ENCODE peak calls at places on chromosomes 5 and 9, in nine cellular contexts. X, O, K, C, U, P, G, I and N are unnamed samples.

GRCh38 chr9:86925686-86926085 is 21.6 kb downstream of the GAS1 start:
- DNase-seq in C (no peak), K (no peak), P (peak; percentile 75), G (no peak), I (no peak), O (no peak), X (no peak), U (no peak), N (no peak)

GRCh38 chr5:112793201-112793600 is 55.5 kb downstream of the APC start:
- DNase-seq in U (no peak), G (no peak), C (no peak), O (no peak), I (no peak), X (no peak), K (no peak), P (no peak), N (no peak)

GRCh38 chr5:124596595-124597388 is 149.6 kb downstream of the ZNF608 start:
- DNase-seq in G (no peak), C (no peak), U (no peak), O (no peak), I (no peak), P (peak; percentile 83), K (peak; percentile 44), X (no peak), N (no peak)

GRCh38 chr5:138233280-138233679 is 20.2 kb upstream of the CDC23 start:
- DNase-seq in K (no peak), P (no peak), U (no peak), G (no peak), C (no peak), I (no peak), X (no peak), O (peak; percentile 5), N (no peak)

GRCh38 chr5:606061-606460 is 6.1 kb upstream of the CEP72 start:
- DNase-seq in G (no peak), U (no peak), O (peak; percentile 68), X (no peak), C (no peak), I (no peak), K (no peak), P (no peak), N (no peak)

GRCh38 chr5:98785244-98785643 is 11.8 kb downstream of the RGMB start:
- DNase-seq in X (no peak), U (no peak), P (peak; percentile 4), K (no peak), C (no peak), I (no peak), O (no peak), G (no peak), N (no peak)

GRCh38 chr5:65359981-65360380 is 121.7 kb downstream of the ADAMTS6 start:
- DNase-seq in X (no peak), O (no peak), G (no peak), K (no peak), I (no peak), P (no peak), C (no peak), U (no peak), N (no peak)

GRCh38 chr5:134460551-134460950 is 48.9 kb upstream of the CDKN2AIPNL start:
- DNase-seq in P (no peak), X (no peak), U (no peak), G (no peak), I (no peak), C (no peak), K (no peak), O (peak; percentile 43), N (no peak)

GRCh38 chr5:144468542-144468941 is 297.9 kb downstream of the KCTD16 start:
- DNase-seq in X (no peak), I (no peak), U (no peak), C (no peak), K (no peak), G (no peak), P (no peak), O (no peak), N (no peak)